ENCODE peak calls at places on chromosome 10, in four cellular contexts. P is sigmoid colon, G is heart left ventricle, F is IMR-90. V is an unnamed sample.

GRCh38 chr10:74855027-74855426 is 28.6 kb downstream of the KAT6B start:
- DNase-seq in P (peak; percentile 73), G (peak; percentile 60), F (no peak), V (no peak)

GRCh38 chr10:122232781-122233180 is 38.3 kb upstream of the BTBD16 start:
- DNase-seq in P (no peak), G (no peak), F (peak; percentile 95), V (no peak)

GRCh38 chr10:21427804-21428481 is 97.5 kb downstream of the SKIDA1 start:
- DNase-seq in P (no peak), G (no peak), F (peak; percentile 35), V (no peak)

GRCh38 chr10:3347413-3348147 is 175.0 kb upstream of the PITRM1 start:
- DNase-seq in P (no peak), G (no peak), F (no peak), V (no peak)

GRCh38 chr10:59817806-59818205 is 64.6 kb upstream of the MRLN start:
- DNase-seq in P (no peak), G (peak; percentile 36), F (no peak), V (no peak)

GRCh38 chr10:73866621-73867020 is 7.7 kb downstream of the CAMK2G start:
- DNase-seq in P (no peak), G (no peak), F (no peak), V (no peak)

GRCh38 chr10:33301097-33301789 is 33.2 kb downstream of the NRP1 start:
- DNase-seq in P (no peak), G (no peak), F (no peak), V (no peak)

GRCh38 chr10:35259769-35260397 is 76.4 kb upstream of the CCNY start:
- DNase-seq in P (no peak), G (no peak), F (peak; percentile 98), V (peak; percentile 79)

GRCh38 chr10:14879055-14879800 is 562 bp downstream of the SUV39H2 start:
- DNase-seq in P (no peak), G (peak; percentile 32), F (no peak), V (peak; percentile 28)

GRCh38 chr10:95411635-95412034 is 120.8 kb upstream of the PDLIM1 start:
- DNase-seq in P (peak; percentile 32), G (no peak), F (no peak), V (no peak)

GRCh38 chr10:132444877-132445351 is 47.9 kb downstream of the PWWP2B start:
- DNase-seq in P (no peak), G (no peak), F (no peak), V (peak; percentile 53)

GRCh38 chr10:102086196-102086595 is 21.0 kb downstream of the HPS6 start:
- DNase-seq in P (no peak), G (no peak), F (no peak), V (no peak)

GRCh38 chr10:102090772-102091171 is 25.6 kb downstream of the HPS6 start:
- DNase-seq in P (no peak), G (no peak), F (peak; percentile 56), V (peak; percentile 57)

GRCh38 chr10:102085336-102085735 is 20.2 kb downstream of the HPS6 start:
- DNase-seq in P (no peak), G (no peak), F (no peak), V (no peak)
- TF ChIP-seq POLR2A in P (no peak), G (no peak), F (no peak), V (no peak)

DNA sequence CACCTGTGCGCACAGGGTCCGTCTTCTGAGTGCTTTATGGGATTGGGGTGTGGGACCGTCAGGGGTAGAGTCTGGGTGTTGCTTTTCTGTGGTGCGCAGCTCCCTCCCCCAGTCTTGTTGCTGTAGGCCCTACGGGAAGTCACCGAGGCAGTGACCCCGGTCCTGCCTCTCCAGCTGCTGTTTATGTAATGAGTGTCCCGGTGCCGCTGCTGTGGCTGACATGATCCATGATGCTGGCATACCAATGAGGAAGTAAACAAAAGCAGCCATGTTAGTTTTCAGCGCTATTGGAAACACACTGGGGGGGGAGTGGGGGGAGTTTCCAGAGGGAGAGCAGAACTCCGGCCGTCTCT is 1.1 kb downstream of the TRIM8 start:
- DNase-seq in P (peak; percentile 93), G (peak; percentile 88), F (peak; percentile 78), V (no peak)
- TF ChIP-seq POLR2A in P (no peak), G (no peak), F (no peak), V (no peak)

GRCh38 chr10:93445978-93446720 is 36.0 kb downstream of the MYOF start:
- DNase-seq in P (peak; percentile 59), G (no peak), F (no peak), V (no peak)

GRCh38 chr10:93447970-93448369 is 34.2 kb downstream of the MYOF start:
- DNase-seq in P (no peak), G (no peak), F (no peak), V (no peak)

GRCh38 chr10:93440591-93441012 is 41.5 kb downstream of the MYOF start:
- DNase-seq in P (peak; percentile 64), G (no peak), F (peak; percentile 25), V (no peak)

GRCh38 chr10:93447019-93447418 is 35.1 kb downstream of the MYOF start:
- DNase-seq in P (no peak), G (no peak), F (no peak), V (no peak)

GRCh38 chr10:93445097-93445960 is 36.8 kb downstream of the MYOF start:
- DNase-seq in P (peak; percentile 97), G (peak; percentile 86), F (peak; percentile 98), V (peak; percentile 73)
- TF ChIP-seq POLR2A in P (no peak), G (no peak), F (peak; percentile 78), V (no peak)

GRCh38 chr10:79087721-79088120 is 19.0 kb downstream of the ZMIZ1 start:
- DNase-seq in P (no peak), G (no peak), F (no peak), V (no peak)
- TF ChIP-seq POLR2A in P (no peak), G (no peak), F (no peak), V (no peak)

GRCh38 chr10:85151506-85151905 is 823.1 kb downstream of the CCSER2 start:
- DNase-seq in P (no peak), G (no peak), F (no peak), V (no peak)

GRCh38 chr10:85152488-85152887 is 824.1 kb downstream of the CCSER2 start:
- DNase-seq in P (no peak), G (no peak), F (no peak), V (no peak)

GRCh38 chr10:85157206-85157605 is 828.8 kb downstream of the CCSER2 start:
- DNase-seq in P (no peak), G (no peak), F (no peak), V (no peak)
- TF ChIP-seq POLR2A in P (no peak), G (no peak), F (no peak), V (no peak)

GRCh38 chr10:7389844-7390243 is 21.0 kb downstream of the SFMBT2 start:
- DNase-seq in P (no peak), G (no peak), F (no peak), V (no peak)
- TF ChIP-seq POLR2A in P (no peak), G (no peak), F (no peak), V (no peak)

GRCh38 chr10:110497438-110498086 is at the start of gene DUSP5:
- DNase-seq in P (peak; percentile 97), G (peak; percentile 95), F (peak; percentile 92), V (peak; percentile 63)

GRCh38 chr10:110496553-110497437 is 912 bp upstream of the DUSP5 start:
- DNase-seq in P (no peak), G (no peak), F (no peak), V (no peak)

GRCh38 chr10:110493832-110494426 is 3.8 kb upstream of the DUSP5 start:
- DNase-seq in P (no peak), G (no peak), F (peak; percentile 42), V (no peak)

GRCh38 chr10:110494532-110494931 is 3.2 kb upstream of the DUSP5 start:
- DNase-seq in P (no peak), G (no peak), F (peak; percentile 49), V (no peak)

GRCh38 chr10:110495731-110496552 is 1.8 kb upstream of the DUSP5 start:
- DNase-seq in P (peak; percentile 76), G (peak; percentile 67), F (peak; percentile 93), V (peak; percentile 83)
- TF ChIP-seq POLR2A in P (no peak), G (no peak), F (peak; percentile 91), V (peak; percentile 9)

DNA sequence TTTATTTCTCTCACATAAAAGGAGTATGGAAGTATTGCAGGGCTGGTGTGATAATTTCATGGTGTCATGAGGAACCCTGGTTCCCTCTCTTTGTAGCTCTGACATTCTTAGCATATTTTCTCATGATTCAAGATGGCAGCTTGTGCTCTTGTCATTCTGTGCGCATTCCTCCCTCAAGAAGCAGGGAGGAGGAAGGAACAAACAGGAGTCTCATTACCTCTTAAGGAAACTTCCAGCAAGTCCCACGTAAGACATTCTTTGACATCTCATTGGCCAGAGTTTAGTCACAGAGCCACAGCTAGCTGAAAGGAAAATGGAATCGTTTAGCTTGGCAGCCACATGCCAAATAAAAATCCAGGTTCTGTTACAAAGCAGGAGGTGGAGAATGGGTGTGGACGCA is 546.8 kb downstream of the LRMDA start:
- DNase-seq in P (no peak), G (no peak), F (no peak), V (no peak)
- TF ChIP-seq POLR2A in P (no peak), G (no peak), F (no peak), V (no peak)

DNA sequence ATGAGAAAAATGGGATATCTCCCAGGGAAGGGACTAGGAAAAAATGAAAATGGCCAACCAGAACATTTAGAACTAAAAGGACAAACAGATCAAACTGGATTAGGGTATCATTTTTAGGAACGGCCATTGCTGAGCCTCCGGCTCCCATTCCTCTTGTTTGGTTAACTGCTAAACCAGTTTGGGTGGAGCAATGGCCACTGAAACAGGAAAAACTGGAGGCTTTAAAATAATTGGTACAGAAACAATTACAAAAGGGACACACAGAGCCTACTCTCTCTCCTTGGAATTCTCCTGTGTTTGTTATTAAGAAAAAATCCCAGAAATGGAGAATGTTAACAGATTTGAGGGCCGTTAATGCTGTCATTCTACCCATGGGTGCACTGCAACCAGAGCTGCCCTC is 4.7 kb upstream of the CHST3 start:
- DNase-seq in P (no peak), G (no peak), F (no peak), V (no peak)
- TF ChIP-seq POLR2A in P (no peak), G (no peak), F (no peak), V (no peak)

V was measured in H54.